ENCODE peak calls at places on chromosome 9, in five cellular contexts. D is left ventricle myocardium inferior; E is A549; Z is CD4-positive, CD25-positive, alpha-beta regulatory T cell; P is suprapubic skin. A is an unnamed sample.
A peak's percentile ranks its signal among the peaks of the same experiment; 100 is the strongest.

GRCh38 chr9:96141666-96142065 is 160.3 kb downstream of the HSD17B3 start:
- DNase-seq in E (no peak), D (no peak), P (no peak), Z (no peak), A (no peak)

GRCh38 chr9:12975496-12975895 is 200.7 kb downstream of the LURAP1L start:
- DNase-seq in E (no peak), D (no peak), P (no peak), Z (no peak), A (no peak)

GRCh38 chr9:94150890-94151660 is 66.8 kb downstream of the PTPDC1 start:
- DNase-seq in P (no peak), Z (no peak), D (no peak), E (no peak), A (no peak)

GRCh38 chr9:97475079-97475478 is 26.4 kb upstream of the TMOD1 start:
- DNase-seq in E (no peak), Z (no peak), P (no peak), D (no peak), A (no peak)

GRCh38 chr9:130442746-130443455 is 1.9 kb upstream of the ASS1 start:
- DNase-seq in P (no peak), E (no peak), D (no peak), Z (no peak), A (no peak)

GRCh38 chr9:127280880-127281660 is 16.5 kb downstream of the GARNL3 start:
- DNase-seq in P (no peak), D (no peak), Z (no peak), E (no peak), A (no peak)

GRCh38 chr9:101510344-101510940 is 23.2 kb upstream of the RNF20 start:
- DNase-seq in P (no peak), E (no peak), Z (no peak), D (no peak), A (no peak)

GRCh38 chr9:110880123-110880522 is 158.1 kb downstream of the LPAR1 start:
- DNase-seq in D (no peak), E (no peak), Z (no peak), P (no peak), A (no peak)

GRCh38 chr9:14722391-14723035 is at the start of gene CER1:
- DNase-seq in E (no peak), Z (no peak), P (no peak), D (no peak), A (no peak)

GRCh38 chr9:104872959-104873850 is 54.8 kb downstream of the ABCA1 start:
- DNase-seq in E (peak; percentile 74), Z (no peak), D (peak; percentile 26), P (no peak), A (no peak)

GRCh38 chr9:126319651-126320050 is 7.0 kb upstream of the MVB12B start:
- DNase-seq in D (no peak), E (no peak), Z (no peak), P (no peak), A (no peak)

GRCh38 chr9:72322678-72323077 is 42.3 kb downstream of the ZFAND5 start:
- DNase-seq in D (no peak), Z (no peak), P (no peak), E (no peak), A (no peak)

GRCh38 chr9:15349892-15350761 is 43.1 kb upstream of the TTC39B start:
- DNase-seq in D (no peak), Z (no peak), E (peak; percentile 86), P (no peak), A (no peak)

GRCh38 chr9:93368437-93368836 is 83.0 kb upstream of the FAM120A start:
- DNase-seq in Z (no peak), D (no peak), P (no peak), E (no peak), A (no peak)

GRCh38 chr9:13033959-13034695 is 245.4 kb downstream of the MPDZ start:
- DNase-seq in E (peak; percentile 56), Z (no peak), D (peak; percentile 45), P (peak; percentile 66), A (peak; percentile 40)

GRCh38 chr9:124780060-124780756 is 3.3 kb downstream of the OLFML2A start:
- DNase-seq in P (peak; percentile 80), Z (no peak), E (no peak), D (peak; percentile 60), A (no peak)

GRCh38 chr9:118829334-118829733 is 539.9 kb downstream of the BRINP1 start:
- DNase-seq in E (peak; percentile 3), Z (no peak), D (no peak), P (no peak), A (no peak)

GRCh38 chr9:2808105-2808504 is 35.8 kb downstream of the PUM3 start:
- DNase-seq in D (no peak), Z (no peak), E (no peak), P (no peak), A (no peak)

GRCh38 chr9:84978761-84979160 is 309.2 kb downstream of the NTRK2 start:
- DNase-seq in Z (no peak), P (no peak), E (no peak), D (no peak), A (no peak)

GRCh38 chr9:128828719-128829452 is 708 bp downstream of the SPOUT1 start:
- DNase-seq in P (no peak), D (no peak), E (no peak), Z (no peak), A (no peak)

GRCh38 chr9:133063500-133064231 is 1.9 kb downstream of the CEL start:
- DNase-seq in P (no peak), D (no peak), E (no peak), Z (no peak), A (no peak)

GRCh38 chr9:21153688-21154608 is 12.3 kb upstream of the IFNW1 start:
- DNase-seq in Z (no peak), E (peak; percentile 28), D (no peak), P (no peak), A (peak; percentile 46)

GRCh38 chr9:132350861-132351315 is 3.9 kb downstream of the SETX start:
- DNase-seq in E (no peak), Z (no peak), P (no peak), D (no peak), A (peak; percentile 79)

GRCh38 chr9:129359162-129359811 is 181.2 kb upstream of the IER5L start:
- DNase-seq in E (no peak), P (peak; percentile 48), Z (no peak), D (no peak), A (no peak)

GRCh38 chr9:18228101-18228500 is 245.9 kb upstream of the ADAMTSL1 start:
- DNase-seq in D (no peak), P (no peak), E (no peak), Z (no peak), A (no peak)

GRCh38 chr9:93122721-93123221 is 11.3 kb downstream of the NINJ1 start:
- DNase-seq in D (no peak), P (peak; percentile 46), E (no peak), Z (no peak), A (no peak)

GRCh38 chr9:69874301-69875060 is 53.9 kb downstream of the CFAP95 start:
- DNase-seq in Z (no peak), D (no peak), E (no peak), P (no peak), A (no peak)

GRCh38 chr9:74742176-74742575 is 145.5 kb downstream of the TRPM6 start:
- DNase-seq in E (no peak), D (no peak), Z (no peak), P (no peak), A (no peak)

GRCh38 chr9:109639666-109640231 is 140.2 kb upstream of the PALM2AKAP2 start:
- DNase-seq in P (no peak), D (no peak), E (no peak), Z (no peak), A (no peak)
- H3K4me3 ChIP-seq in P (peak overlapping the region; percentile 59), D (peak overlapping the region; percentile 73), E (peak overlapping the region; percentile 41), Z (no peak overlapping the region), A (no peak overlapping the region)

GRCh38 chr9:76642701-76643209 is 121.5 kb upstream of the PCA3 start:
- DNase-seq in D (no peak), Z (no peak), P (no peak), E (no peak), A (no peak)
- H3K4me3 ChIP-seq in D (no peak overlapping the region), Z (no peak overlapping the region), P (no peak overlapping the region), E (no peak overlapping the region), A (no peak overlapping the region)

DNA sequence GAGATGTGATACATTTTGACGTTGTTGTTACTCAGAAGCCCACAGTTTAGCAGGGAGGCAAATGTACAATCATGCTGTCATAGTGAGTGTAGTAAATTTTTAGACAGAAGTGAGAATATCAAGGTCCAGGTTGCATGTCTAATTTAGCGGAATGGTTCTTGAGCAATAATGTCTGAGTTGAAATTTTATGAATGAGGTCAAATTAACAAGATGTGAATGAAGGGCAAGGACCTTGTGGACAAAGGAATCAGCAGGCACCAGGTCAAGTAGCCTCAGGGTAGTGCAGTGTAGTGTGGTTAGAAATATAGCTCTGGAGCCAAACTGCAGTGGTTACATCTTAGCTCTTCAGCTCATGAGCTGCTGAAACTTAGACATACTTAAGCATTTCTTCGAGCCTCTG is 36.2 kb downstream of the TNFSF8 start:
- DNase-seq in Z (no peak), D (no peak), P (no peak), E (no peak), A (no peak)
- H3K4me3 ChIP-seq in Z (peak overlapping the region; percentile 37), D (no peak overlapping the region), P (no peak overlapping the region), E (no peak overlapping the region), A (no peak overlapping the region)

DNA sequence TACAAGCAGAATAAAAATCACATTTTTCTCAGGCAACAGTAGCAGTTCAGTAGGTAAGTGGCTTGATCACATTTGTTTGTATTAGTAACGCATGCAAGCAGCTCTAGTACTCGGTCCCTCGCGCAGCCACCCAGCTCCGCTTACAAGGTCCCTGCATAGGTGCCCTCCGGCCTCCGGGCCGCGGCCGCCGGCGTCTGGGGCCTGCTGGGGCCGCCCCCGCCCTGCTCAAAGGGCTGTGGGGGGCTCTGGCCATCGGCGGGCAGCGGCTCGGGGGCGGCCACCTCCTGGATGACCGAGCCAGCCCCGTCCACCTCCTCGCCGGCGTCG is 50.2 kb upstream of the UBAC1 start:
- DNase-seq in D (no peak), P (no peak), Z (no peak), E (no peak), A (no peak)
- H3K4me3 ChIP-seq in D (peak overlapping the region; percentile 43), P (no peak overlapping the region), Z (no peak overlapping the region), E (no peak overlapping the region), A (no peak overlapping the region)

GRCh38 chr9:88380118-88380517 is 8.1 kb upstream of the SPIN1 start:
- DNase-seq in Z (no peak), E (no peak), P (no peak), D (no peak), A (no peak)

GRCh38 chr9:88373018-88373417 is 15.2 kb upstream of the SPIN1 start:
- DNase-seq in Z (no peak), P (no peak), E (no peak), D (no peak), A (no peak)

GRCh38 chr9:88379352-88379751 is 8.9 kb upstream of the SPIN1 start:
- DNase-seq in Z (no peak), E (no peak), D (no peak), P (no peak), A (no peak)

DNA sequence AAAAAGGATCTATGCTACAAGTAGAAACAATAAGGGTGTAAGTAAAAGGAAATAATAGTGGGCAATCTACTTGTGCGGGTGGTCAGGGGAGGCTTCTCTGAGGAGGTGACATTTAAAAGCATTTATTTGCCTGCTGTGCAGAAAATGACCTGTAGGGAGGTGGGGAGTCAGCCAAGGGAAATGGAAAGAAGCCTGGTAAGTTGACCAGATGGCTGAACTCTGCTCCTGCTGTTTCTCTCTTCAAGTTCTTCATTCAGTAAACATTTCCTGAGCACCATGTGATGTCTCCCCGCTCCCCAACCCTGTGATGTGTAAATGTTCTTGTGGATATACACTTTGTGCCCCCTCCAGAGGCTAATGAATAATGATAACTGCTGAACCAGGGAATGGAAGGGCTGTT is 9.9 kb upstream of the SPIN1 start:
- DNase-seq in E (peak; percentile 11), Z (no peak), D (no peak), P (no peak), A (no peak)
- H3K4me3 ChIP-seq in E (no peak overlapping the region), Z (no peak overlapping the region), D (no peak overlapping the region), P (no peak overlapping the region), A (no peak overlapping the region)